ENCODE peak calls at places on chromosomes 13 and 19, in eight cellular contexts. C is Panc1, X is body of pancreas, L is heart right ventricle, T is pancreas, M is Caco-2, Z is keratinocyte, P is adrenal gland. R is an unnamed sample.
A peak's percentile ranks its signal among the peaks of the same experiment; 100 is the strongest.

GRCh38 chr13:20358022-20358421 is 125.9 kb upstream of the GJB6 start:
- DNase-seq in C (no peak), X (no peak), L (no peak), T (no peak), M (no peak), Z (no peak), P (no peak), R (no peak)

GRCh38 chr13:30872685-30873443 is 33.2 kb upstream of the MEDAG start:
- DNase-seq in C (no peak), X (peak; percentile 42), L (peak; percentile 37), T (no peak), M (no peak), Z (no peak), P (no peak), R (peak; percentile 74)

GRCh38 chr13:42484396-42484795 is 89.6 kb upstream of the TNFSF11 start:
- DNase-seq in C (no peak), X (no peak), L (no peak), T (no peak), M (no peak), Z (no peak), P (no peak), R (no peak)

GRCh38 chr19:38061294-38061693 is 154.3 kb downstream of the SIPA1L3 start:
- DNase-seq in C (no peak), X (no peak), L (no peak), T (no peak), M (no peak), Z (no peak), P (no peak), R (no peak)

GRCh38 chr19:32339988-32340874 is 5.2 kb upstream of the ZNF507 start:
- DNase-seq in C (peak; percentile 53), X (peak; percentile 75), L (peak; percentile 68), T (peak; percentile 78), M (peak; percentile 76), Z (no peak), P (peak; percentile 92), R (peak; percentile 83)

GRCh38 chr19:2619076-2619475 is 83.4 kb downstream of the GNG7 start:
- DNase-seq in C (no peak), X (no peak), L (no peak), T (no peak), M (no peak), Z (no peak), P (no peak), R (no peak)

GRCh38 chr13:22915442-22916082 is 265.2 kb upstream of the SGCG start:
- DNase-seq in C (no peak), X (peak; percentile 32), L (peak; percentile 64), T (no peak), M (peak; percentile 14), Z (no peak), P (peak; percentile 72), R (peak; percentile 83)

GRCh38 chr19:16085115-16085514 is 8.8 kb downstream of the TPM4 start:
- DNase-seq in C (no peak), X (no peak), L (no peak), T (no peak), M (no peak), Z (no peak), P (no peak), R (no peak)

GRCh38 chr19:58154287-58154678 is 3.7 kb upstream of the ZNF329 start:
- DNase-seq in C (no peak), X (peak; percentile 42), L (peak; percentile 52), T (peak; percentile 60), M (no peak), Z (no peak), P (peak; percentile 76), R (peak; percentile 80)

GRCh38 chr13:100128373-100128772 is 39.5 kb downstream of the PCCA start:
- DNase-seq in C (no peak), X (no peak), L (no peak), T (no peak), M (no peak), Z (no peak), P (no peak), R (no peak)

DNA sequence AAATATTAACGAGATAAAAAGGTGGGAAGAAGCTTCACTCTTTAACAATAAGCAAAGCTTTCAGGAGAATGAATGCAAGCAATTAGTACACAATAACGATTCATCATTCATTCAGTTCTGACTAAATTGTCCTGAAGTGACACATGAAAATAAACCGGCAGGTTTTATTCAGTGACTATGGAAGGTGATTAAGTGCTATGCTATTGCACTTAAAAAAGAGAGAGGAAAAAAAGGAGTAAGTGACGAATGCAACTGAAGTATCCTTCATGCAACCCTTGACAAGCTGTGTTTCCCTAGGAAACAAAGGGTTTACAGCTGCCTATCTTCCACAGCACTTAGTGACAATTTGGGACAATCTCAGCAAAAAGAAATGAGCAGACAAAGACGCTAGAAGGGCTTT is 1.4 kb downstream of the LIG4 start:
- DNase-seq in C (no peak), X (no peak), L (no peak), T (no peak), M (no peak), Z (no peak), P (no peak), R (no peak)
- H3K4me3 ChIP-seq in C (peak overlapping the region; percentile 37), X (no peak overlapping the region), L (peak overlapping the region; percentile 56), T (peak overlapping the region; percentile 24), M (no peak overlapping the region), Z (peak overlapping the region; percentile 56), P (no peak overlapping the region), R (peak overlapping the region; percentile 50)

DNA sequence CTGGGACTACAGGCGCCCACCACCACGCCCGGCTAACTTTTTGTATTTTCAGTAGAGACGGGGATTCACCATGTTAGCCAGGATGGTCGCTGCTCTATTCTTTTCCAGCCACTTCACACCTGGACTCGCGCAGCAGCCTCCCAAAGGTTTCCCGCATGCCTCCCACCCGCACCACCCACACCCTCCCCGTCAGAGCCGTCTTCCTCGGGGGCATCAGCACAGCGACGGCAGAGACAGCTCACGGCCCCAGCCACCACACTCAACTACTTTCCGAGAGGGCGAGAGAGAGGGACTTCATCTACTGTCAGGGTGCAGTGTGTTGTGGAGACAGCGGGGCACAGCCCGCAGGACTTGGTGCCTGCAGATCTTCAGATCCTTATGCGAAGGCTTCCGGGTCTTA is 5.6 kb downstream of the ZNF787 start:
- DNase-seq in C (no peak), X (no peak), L (no peak), T (no peak), M (no peak), Z (no peak), P (no peak), R (no peak)
- H3K4me1 ChIP-seq in C (peaks cover 86% of the 10 kb centered on the region), X (peaks cover 87% of the 10 kb centered on the region), L (peaks cover 98% of the 10 kb centered on the region), T (peaks cover 64% of the 10 kb centered on the region), M (peaks cover 31% of the 10 kb centered on the region), Z (peaks cover 14% of the 10 kb centered on the region), P (peaks cover 61% of the 10 kb centered on the region), R (peaks cover 30% of the 10 kb centered on the region)

GRCh38 chr19:13022859-13023636 is 27.8 kb downstream of the NFIX start:
- DNase-seq in C (no peak), X (peak; percentile 77), L (peak; percentile 82), T (no peak), M (no peak), Z (peak; percentile 77), P (peak; percentile 90), R (peak; percentile 88)

GRCh38 chr19:13023666-13024065 is 28.4 kb downstream of the NFIX start:
- DNase-seq in C (no peak), X (no peak), L (no peak), T (no peak), M (no peak), Z (no peak), P (no peak), R (no peak)

GRCh38 chr19:13024126-13024957 is 29.1 kb downstream of the NFIX start:
- DNase-seq in C (no peak), X (no peak), L (no peak), T (no peak), M (no peak), Z (no peak), P (no peak), R (no peak)

GRCh38 chr19:13020002-13020414 is 24.7 kb downstream of the NFIX start:
- DNase-seq in C (no peak), X (no peak), L (no peak), T (no peak), M (no peak), Z (no peak), P (no peak), R (no peak)

GRCh38 chr19:13022111-13022858 is 27.0 kb downstream of the NFIX start:
- DNase-seq in C (no peak), X (no peak), L (peak; percentile 60), T (no peak), M (no peak), Z (no peak), P (peak; percentile 67), R (peak; percentile 57)
- H3K27me3 ChIP-seq in C (no peaks in the 10 kb centered on the region), X (no peaks in the 10 kb centered on the region), L (no peaks in the 10 kb centered on the region), T (no peaks in the 10 kb centered on the region), M (no peaks in the 10 kb centered on the region), Z (no peaks in the 10 kb centered on the region), P (no peaks in the 10 kb centered on the region), R (no peaks in the 10 kb centered on the region)

GRCh38 chr19:12065100-12065538 is 588 bp downstream of the ZNF844 start:
- DNase-seq in C (no peak), X (peak; percentile 31), L (no peak), T (no peak), M (no peak), Z (no peak), P (peak; percentile 65), R (no peak)
- H3K4me3 ChIP-seq in C (peak overlapping the region; percentile 68), X (peak overlapping the region; percentile 61), L (peak overlapping the region; percentile 95), T (peak overlapping the region; percentile 88), M (peak overlapping the region; percentile 37), Z (peak overlapping the region; percentile 72), P (peak overlapping the region; percentile 71), R (peak overlapping the region; percentile 61)

R was measured in right cardiac atrium.